ENCODE peak calls at places on chromosomes 12 and 14, in ten cellular contexts. One of them, this sample, is unnamed.

GRCh38 chr12:120797677-120798642 is 72.3 kb downstream of the ACADS start:
- DNase-seq in SK-N-SH: no peak
- DNase-seq in HFF-Myc: no peak
- DNase-seq in foreskin fibroblast: no peak
- DNase-seq in glutamatergic neuron: no peak
- DNase-seq in bronchial epithelial cell: no peak
- DNase-seq in heart right ventricle: no peak
- DNase-seq in right lobe of liver: no peak
- DNase-seq in BJ: no peak
- DNase-seq in testis: no peak
- DNase-seq in this sample: no peak

GRCh38 chr12:89663577-89664357 is 44.9 kb downstream of the ATP2B1 start:
- DNase-seq in SK-N-SH: peak
- DNase-seq in HFF-Myc: no peak
- DNase-seq in foreskin fibroblast: peak
- DNase-seq in glutamatergic neuron: no peak
- DNase-seq in bronchial epithelial cell: peak
- DNase-seq in heart right ventricle: no peak
- DNase-seq in right lobe of liver: no peak
- DNase-seq in BJ: peak
- DNase-seq in testis: no peak
- DNase-seq in this sample: no peak

GRCh38 chr12:6250343-6250742 is 50.1 kb downstream of the CD9 start:
- DNase-seq in SK-N-SH: peak
- DNase-seq in HFF-Myc: no peak
- DNase-seq in foreskin fibroblast: peak
- DNase-seq in glutamatergic neuron: peak
- DNase-seq in bronchial epithelial cell: peak
- DNase-seq in heart right ventricle: no peak
- DNase-seq in right lobe of liver: no peak
- DNase-seq in BJ: no peak
- DNase-seq in testis: no peak
- DNase-seq in this sample: no peak

GRCh38 chr14:95666450-95666849 is 19.8 kb upstream of the TCL1B start:
- DNase-seq in SK-N-SH: no peak
- DNase-seq in HFF-Myc: no peak
- DNase-seq in foreskin fibroblast: no peak
- DNase-seq in glutamatergic neuron: no peak
- DNase-seq in bronchial epithelial cell: no peak
- DNase-seq in heart right ventricle: no peak
- DNase-seq in right lobe of liver: no peak
- DNase-seq in BJ: no peak
- DNase-seq in testis: no peak
- DNase-seq in this sample: no peak

GRCh38 chr14:89629383-89629782 is 212.3 kb upstream of the FOXN3 start:
- DNase-seq in SK-N-SH: no peak
- DNase-seq in HFF-Myc: no peak
- DNase-seq in foreskin fibroblast: no peak
- DNase-seq in glutamatergic neuron: no peak
- DNase-seq in bronchial epithelial cell: no peak
- DNase-seq in heart right ventricle: no peak
- DNase-seq in right lobe of liver: no peak
- DNase-seq in BJ: no peak
- DNase-seq in testis: no peak
- DNase-seq in this sample: no peak

GRCh38 chr12:27975222-27976136 is 2.9 kb upstream of the PTHLH start:
- DNase-seq in SK-N-SH: peak
- DNase-seq in HFF-Myc: no peak
- DNase-seq in foreskin fibroblast: peak
- DNase-seq in glutamatergic neuron: peak
- DNase-seq in bronchial epithelial cell: peak
- DNase-seq in heart right ventricle: peak
- DNase-seq in right lobe of liver: peak
- DNase-seq in BJ: no peak
- DNase-seq in testis: peak
- DNase-seq in this sample: no peak

GRCh38 chr12:113298861-113299545 is 35.9 kb downstream of the SLC8B1 start:
- DNase-seq in SK-N-SH: no peak
- DNase-seq in HFF-Myc: no peak
- DNase-seq in foreskin fibroblast: peak
- DNase-seq in glutamatergic neuron: no peak
- DNase-seq in bronchial epithelial cell: no peak
- DNase-seq in heart right ventricle: peak
- DNase-seq in right lobe of liver: no peak
- DNase-seq in BJ: no peak
- DNase-seq in testis: no peak
- DNase-seq in this sample: no peak

GRCh38 chr14:90568405-90568804 is 171.6 kb downstream of the CALM1 start:
- DNase-seq in SK-N-SH: no peak
- DNase-seq in HFF-Myc: no peak
- DNase-seq in foreskin fibroblast: no peak
- DNase-seq in glutamatergic neuron: no peak
- DNase-seq in bronchial epithelial cell: no peak
- DNase-seq in heart right ventricle: no peak
- DNase-seq in right lobe of liver: no peak
- DNase-seq in BJ: no peak
- DNase-seq in testis: no peak
- DNase-seq in this sample: no peak

GRCh38 chr12:11653215-11653753 is 3.8 kb downstream of the ETV6 start:
- DNase-seq in SK-N-SH: no peak
- DNase-seq in HFF-Myc: no peak
- DNase-seq in foreskin fibroblast: peak
- DNase-seq in glutamatergic neuron: no peak
- DNase-seq in bronchial epithelial cell: no peak
- DNase-seq in heart right ventricle: no peak
- DNase-seq in right lobe of liver: no peak
- DNase-seq in BJ: no peak
- DNase-seq in testis: no peak
- DNase-seq in this sample: no peak

GRCh38 chr12:124259168-124260066 is 35.5 kb upstream of the RFLNA start:
- DNase-seq in SK-N-SH: peak
- DNase-seq in HFF-Myc: no peak
- DNase-seq in foreskin fibroblast: no peak
- DNase-seq in glutamatergic neuron: no peak
- DNase-seq in bronchial epithelial cell: no peak
- DNase-seq in heart right ventricle: no peak
- DNase-seq in right lobe of liver: no peak
- DNase-seq in BJ: no peak
- DNase-seq in testis: no peak
- DNase-seq in this sample: no peak

GRCh38 chr12:89880695-89881350 is 172.2 kb upstream of the ATP2B1 start:
- DNase-seq in SK-N-SH: no peak
- DNase-seq in HFF-Myc: no peak
- DNase-seq in foreskin fibroblast: no peak
- DNase-seq in glutamatergic neuron: no peak
- DNase-seq in bronchial epithelial cell: no peak
- DNase-seq in heart right ventricle: no peak
- DNase-seq in right lobe of liver: no peak
- DNase-seq in BJ: no peak
- DNase-seq in testis: no peak
- DNase-seq in this sample: no peak

GRCh38 chr12:107992870-107993451 is 136.1 kb upstream of the WSCD2 start:
- DNase-seq in SK-N-SH: peak
- DNase-seq in HFF-Myc: peak
- DNase-seq in foreskin fibroblast: no peak
- DNase-seq in glutamatergic neuron: peak
- DNase-seq in bronchial epithelial cell: peak
- DNase-seq in heart right ventricle: no peak
- DNase-seq in right lobe of liver: no peak
- DNase-seq in BJ: no peak
- DNase-seq in testis: peak
- DNase-seq in this sample: peak

GRCh38 chr12:3117628-3118027 is 40.4 kb downstream of the TSPAN9 start:
- DNase-seq in SK-N-SH: no peak
- DNase-seq in HFF-Myc: peak
- DNase-seq in foreskin fibroblast: peak
- DNase-seq in glutamatergic neuron: no peak
- DNase-seq in bronchial epithelial cell: peak
- DNase-seq in heart right ventricle: no peak
- DNase-seq in right lobe of liver: no peak
- DNase-seq in BJ: peak
- DNase-seq in testis: no peak
- DNase-seq in this sample: no peak

DNA sequence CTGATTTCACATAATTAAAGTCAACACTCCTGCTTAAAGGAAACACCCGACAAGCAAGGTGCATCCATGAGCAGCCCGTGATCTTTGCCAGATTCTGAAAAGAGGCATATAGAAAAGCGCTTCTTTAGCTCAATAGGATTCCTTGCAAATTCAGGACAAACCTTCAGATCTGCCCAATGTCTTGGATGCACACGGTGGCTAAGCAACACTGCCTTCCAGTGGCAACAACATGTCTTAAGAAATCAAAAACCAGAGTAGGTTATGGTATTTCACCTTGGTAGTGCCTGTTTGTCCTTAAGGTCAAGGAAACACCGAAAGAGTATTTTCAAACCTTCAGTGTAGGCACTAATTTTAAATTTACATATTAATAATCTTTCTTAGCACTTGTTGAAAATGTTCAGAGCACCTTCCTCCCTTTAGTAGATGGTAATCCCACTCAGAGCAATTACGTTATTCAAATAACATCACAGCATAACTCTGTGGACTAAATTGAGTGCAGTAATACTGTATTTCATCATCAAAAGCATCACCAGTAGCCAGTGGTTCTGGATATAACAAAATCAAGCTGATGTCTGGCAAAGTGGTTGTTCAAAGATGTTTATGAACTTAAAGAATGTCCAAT is 58.0 kb upstream of the CDKN3 start:
- DNase-seq in SK-N-SH: no peak
- DNase-seq in HFF-Myc: peak
- DNase-seq in foreskin fibroblast: peak
- DNase-seq in glutamatergic neuron: no peak
- DNase-seq in bronchial epithelial cell: peak
- DNase-seq in heart right ventricle: no peak
- DNase-seq in right lobe of liver: no peak
- DNase-seq in BJ: no peak
- DNase-seq in testis: no peak
- DNase-seq in this sample: no peak
- TF ChIP-seq CTCF in SK-N-SH: peak
- TF ChIP-seq CTCF in HFF-Myc: peak
- TF ChIP-seq CTCF in foreskin fibroblast: peak
- TF ChIP-seq CTCF in glutamatergic neuron: peak
- TF ChIP-seq CTCF in bronchial epithelial cell: peak
- TF ChIP-seq CTCF in heart right ventricle: no peak
- TF ChIP-seq CTCF in right lobe of liver: no peak
- TF ChIP-seq CTCF in BJ: peak
- TF ChIP-seq CTCF in testis: no peak
- TF ChIP-seq CTCF in this sample: peak

DNA sequence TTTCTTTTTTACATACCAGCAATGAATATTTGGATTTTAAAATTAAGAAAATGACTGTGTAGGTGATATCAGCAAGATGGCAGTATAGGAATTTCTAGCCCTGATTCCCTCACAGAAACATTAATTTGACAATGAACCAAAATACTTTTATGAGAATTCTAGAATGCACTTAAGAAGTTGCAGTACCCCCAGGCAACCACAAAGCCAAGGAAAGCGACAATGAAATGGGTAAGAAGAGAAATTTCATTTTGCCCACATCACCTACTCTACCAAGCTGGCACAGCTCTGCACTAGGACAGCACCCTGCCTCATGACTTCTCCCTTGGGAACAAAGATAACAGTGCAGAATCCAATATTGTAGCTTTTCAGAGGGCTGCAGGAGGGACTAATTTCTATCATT is 6.6 kb downstream of the OR9K2 start:
- DNase-seq in SK-N-SH: no peak
- DNase-seq in HFF-Myc: no peak
- DNase-seq in foreskin fibroblast: no peak
- DNase-seq in glutamatergic neuron: no peak
- DNase-seq in bronchial epithelial cell: no peak
- DNase-seq in heart right ventricle: no peak
- DNase-seq in right lobe of liver: no peak
- DNase-seq in BJ: no peak
- DNase-seq in testis: no peak
- DNase-seq in this sample: no peak
- TF ChIP-seq CTCF in SK-N-SH: peak
- TF ChIP-seq CTCF in HFF-Myc: no peak
- TF ChIP-seq CTCF in foreskin fibroblast: no peak
- TF ChIP-seq CTCF in glutamatergic neuron: peak
- TF ChIP-seq CTCF in bronchial epithelial cell: no peak
- TF ChIP-seq CTCF in heart right ventricle: peak
- TF ChIP-seq CTCF in right lobe of liver: no peak
- TF ChIP-seq CTCF in BJ: no peak
- TF ChIP-seq CTCF in testis: no peak
- TF ChIP-seq CTCF in this sample: no peak

GRCh38 chr14:75566752-75567151 is 11.7 kb upstream of the FLVCR2 start:
- DNase-seq in SK-N-SH: no peak
- DNase-seq in HFF-Myc: no peak
- DNase-seq in foreskin fibroblast: no peak
- DNase-seq in glutamatergic neuron: no peak
- DNase-seq in bronchial epithelial cell: no peak
- DNase-seq in heart right ventricle: no peak
- DNase-seq in right lobe of liver: no peak
- DNase-seq in BJ: no peak
- DNase-seq in testis: no peak
- DNase-seq in this sample: no peak

GRCh38 chr14:75572104-75572503 is 6.3 kb upstream of the FLVCR2 start:
- DNase-seq in SK-N-SH: no peak
- DNase-seq in HFF-Myc: no peak
- DNase-seq in foreskin fibroblast: no peak
- DNase-seq in glutamatergic neuron: no peak
- DNase-seq in bronchial epithelial cell: no peak
- DNase-seq in heart right ventricle: no peak
- DNase-seq in right lobe of liver: no peak
- DNase-seq in BJ: no peak
- DNase-seq in testis: no peak
- DNase-seq in this sample: no peak

GRCh38 chr14:75568141-75568540 is 10.3 kb upstream of the FLVCR2 start:
- DNase-seq in SK-N-SH: no peak
- DNase-seq in HFF-Myc: no peak
- DNase-seq in foreskin fibroblast: no peak
- DNase-seq in glutamatergic neuron: no peak
- DNase-seq in bronchial epithelial cell: no peak
- DNase-seq in heart right ventricle: no peak
- DNase-seq in right lobe of liver: no peak
- DNase-seq in BJ: no peak
- DNase-seq in testis: no peak
- DNase-seq in this sample: no peak

GRCh38 chr14:75568791-75569190 is 9.6 kb upstream of the FLVCR2 start:
- DNase-seq in SK-N-SH: no peak
- DNase-seq in HFF-Myc: no peak
- DNase-seq in foreskin fibroblast: no peak
- DNase-seq in glutamatergic neuron: no peak
- DNase-seq in bronchial epithelial cell: no peak
- DNase-seq in heart right ventricle: no peak
- DNase-seq in right lobe of liver: no peak
- DNase-seq in BJ: no peak
- DNase-seq in testis: no peak
- DNase-seq in this sample: no peak

GRCh38 chr14:75570797-75571196 is 7.6 kb upstream of the FLVCR2 start:
- DNase-seq in SK-N-SH: no peak
- DNase-seq in HFF-Myc: no peak
- DNase-seq in foreskin fibroblast: no peak
- DNase-seq in glutamatergic neuron: no peak
- DNase-seq in bronchial epithelial cell: no peak
- DNase-seq in heart right ventricle: no peak
- DNase-seq in right lobe of liver: no peak
- DNase-seq in BJ: no peak
- DNase-seq in testis: no peak
- DNase-seq in this sample: no peak
- TF ChIP-seq CTCF in SK-N-SH: no peak
- TF ChIP-seq CTCF in HFF-Myc: no peak
- TF ChIP-seq CTCF in foreskin fibroblast: no peak
- TF ChIP-seq CTCF in glutamatergic neuron: no peak
- TF ChIP-seq CTCF in bronchial epithelial cell: no peak
- TF ChIP-seq CTCF in heart right ventricle: no peak
- TF ChIP-seq CTCF in right lobe of liver: no peak
- TF ChIP-seq CTCF in BJ: no peak
- TF ChIP-seq CTCF in testis: no peak
- TF ChIP-seq CTCF in this sample: no peak

GRCh38 chr12:16844875-16845274 is 238.9 kb upstream of the LMO3 start:
- DNase-seq in SK-N-SH: no peak
- DNase-seq in HFF-Myc: no peak
- DNase-seq in foreskin fibroblast: no peak
- DNase-seq in glutamatergic neuron: no peak
- DNase-seq in bronchial epithelial cell: no peak
- DNase-seq in heart right ventricle: no peak
- DNase-seq in right lobe of liver: no peak
- DNase-seq in BJ: no peak
- DNase-seq in testis: no peak
- DNase-seq in this sample: no peak
- TF ChIP-seq CTCF in SK-N-SH: no peak
- TF ChIP-seq CTCF in HFF-Myc: no peak
- TF ChIP-seq CTCF in foreskin fibroblast: no peak
- TF ChIP-seq CTCF in glutamatergic neuron: no peak
- TF ChIP-seq CTCF in bronchial epithelial cell: no peak
- TF ChIP-seq CTCF in heart right ventricle: no peak
- TF ChIP-seq CTCF in right lobe of liver: no peak
- TF ChIP-seq CTCF in BJ: no peak
- TF ChIP-seq CTCF in testis: no peak
- TF ChIP-seq CTCF in this sample: peak

This sample was measured in LNCaP clone FGC.